ENCODE peak calls at places on chromosomes 1 and 21, in seven cellular contexts. U is CD4-positive, CD25-positive, alpha-beta regulatory T cell; E is esophagus muscularis mucosa; V is T-helper 2 cell; T is NCI-H774; R is ecto neural progenitor cell; P is brain microvascular endothelial cell. G is an unnamed sample.

GRCh38 chr1:64505232-64505943 is 35.5 kb downstream of the CACHD1 start:
- DNase-seq in U (peak), E (no peak), V (peak), T (peak), R (peak), P (no peak), G (peak)

GRCh38 chr1:215899901-215900300 is 332.8 kb downstream of the KCTD3 start:
- DNase-seq in U (no peak), E (no peak), V (no peak), T (no peak), R (no peak), P (no peak), G (no peak)

GRCh38 chr1:183817576-183818288 is 12.8 kb downstream of the RGL1 start:
- DNase-seq in U (no peak), E (no peak), V (no peak), T (no peak), R (no peak), P (no peak), G (no peak)

GRCh38 chr1:221699582-221700519 is 42.0 kb downstream of the DUSP10 start:
- DNase-seq in U (no peak), E (no peak), V (no peak), T (no peak), R (no peak), P (peak), G (no peak)

GRCh38 chr1:112431038-112431437 is 35.0 kb downstream of the CTTNBP2NL start:
- DNase-seq in U (no peak), E (no peak), V (no peak), T (no peak), R (no peak), P (no peak), G (no peak)

GRCh38 chr1:242770366-242770765 is 245.9 kb upstream of the PLD5 start:
- DNase-seq in U (no peak), E (no peak), V (no peak), T (no peak), R (no peak), P (no peak), G (no peak)

GRCh38 chr1:109299087-109299983 is 7.5 kb downstream of the MYBPHL start:
- DNase-seq in U (no peak), E (no peak), V (no peak), T (no peak), R (no peak), P (peak), G (no peak)

GRCh38 chr1:1826356-1827088 is 48.3 kb upstream of the NADK start:
- DNase-seq in U (no peak), E (no peak), V (no peak), T (no peak), R (no peak), P (no peak), G (no peak)

GRCh38 chr1:201262963-201263608 is 20.2 kb upstream of the PKP1 start:
- DNase-seq in U (no peak), E (peak), V (no peak), T (no peak), R (no peak), P (no peak), G (no peak)

GRCh38 chr1:11671544-11672286 is 7.7 kb downstream of the FBXO6 start:
- DNase-seq in U (no peak), E (no peak), V (no peak), T (no peak), R (no peak), P (no peak), G (no peak)

GRCh38 chr1:14977338-14977931 is 176.1 kb upstream of the TMEM51 start:
- DNase-seq in U (no peak), E (no peak), V (no peak), T (no peak), R (no peak), P (no peak), G (no peak)

GRCh38 chr1:180920193-180920592 is 7.5 kb downstream of the KIAA1614 start:
- DNase-seq in U (no peak), E (no peak), V (no peak), T (no peak), R (no peak), P (no peak), G (no peak)

GRCh38 chr1:159076438-159076752 is 171 bp downstream of the AIM2 start:
- DNase-seq in U (no peak), E (no peak), V (no peak), T (no peak), R (no peak), P (no peak), G (no peak)

GRCh38 chr1:50977575-50978143 is 7.6 kb downstream of the CDKN2C start:
- DNase-seq in U (no peak), E (no peak), V (no peak), T (peak), R (peak), P (no peak), G (peak)

GRCh38 chr1:156510709-156511108 is 10.1 kb upstream of the MEF2D start:
- DNase-seq in U (no peak), E (peak), V (no peak), T (no peak), R (no peak), P (no peak), G (no peak)

GRCh38 chr1:68111804-68112436 is 61.5 kb upstream of the DIRAS3 start:
- DNase-seq in U (no peak), E (peak), V (no peak), T (peak), R (peak), P (peak), G (no peak)

GRCh38 chr1:94917251-94917650 is 9.7 kb downstream of the CNN3 start:
- DNase-seq in U (no peak), E (no peak), V (no peak), T (no peak), R (no peak), P (no peak), G (no peak)

GRCh38 chr21:38824124-38824822 is 18.5 kb downstream of the ETS2 start:
- DNase-seq in U (no peak), E (no peak), V (no peak), T (no peak), R (no peak), P (no peak), G (no peak)

GRCh38 chr1:246427611-246428010 is 79.5 kb downstream of the SMYD3 start:
- DNase-seq in U (no peak), E (no peak), V (no peak), T (no peak), R (no peak), P (no peak), G (no peak)

GRCh38 chr1:173201968-173202367 is 5.2 kb downstream of the TNFSF4 start:
- DNase-seq in U (no peak), E (no peak), V (no peak), T (no peak), R (no peak), P (no peak), G (peak)

GRCh38 chr21:20661745-20662470 is 336.3 kb upstream of the NCAM2 start:
- DNase-seq in U (no peak), E (no peak), V (no peak), T (peak), R (no peak), P (no peak), G (no peak)

GRCh38 chr1:225601902-225602589 is 50.9 kb downstream of the ENAH start:
- DNase-seq in U (no peak), E (no peak), V (no peak), T (no peak), R (no peak), P (no peak), G (no peak)

GRCh38 chr1:200206340-200206739 is 178.8 kb downstream of the NR5A2 start:
- DNase-seq in U (no peak), E (no peak), V (no peak), T (no peak), R (no peak), P (peak), G (no peak)

GRCh38 chr1:114716304-114717158 is at the start of gene NRAS:
- DNase-seq in U (peak), E (peak), V (peak), T (peak), R (peak), P (peak), G (peak)

GRCh38 chr1:87829360-87829759 is 500.7 kb downstream of the LMO4 start:
- DNase-seq in U (no peak), E (no peak), V (no peak), T (no peak), R (no peak), P (no peak), G (no peak)

GRCh38 chr1:48127735-48128685 is 94.5 kb upstream of the SLC5A9 start:
- DNase-seq in U (no peak), E (no peak), V (no peak), T (no peak), R (no peak), P (no peak), G (no peak)

GRCh38 chr1:209435654-209436566 is 147.6 kb upstream of the CAMK1G start:
- DNase-seq in U (no peak), E (no peak), V (peak), T (peak), R (peak), P (peak), G (no peak)

GRCh38 chr1:206808615-206809014 is 36.3 kb upstream of the IL10 start:
- DNase-seq in U (peak), E (no peak), V (no peak), T (no peak), R (no peak), P (peak), G (no peak)

GRCh38 chr1:32246888-32247273 is at the start of gene FAM167B:
- DNase-seq in U (no peak), E (no peak), V (no peak), T (no peak), R (no peak), P (no peak), G (no peak)

GRCh38 chr1:68600049-68600661 is 103.3 kb upstream of the DEPDC1 start:
- DNase-seq in U (no peak), E (no peak), V (no peak), T (no peak), R (no peak), P (no peak), G (no peak)

GRCh38 chr1:89733748-89734147 is 87.1 kb upstream of the LRRC8D start:
- DNase-seq in U (no peak), E (no peak), V (no peak), T (no peak), R (no peak), P (no peak), G (no peak)